ENCODE peak calls at places on chromosomes 4 and X, in six cellular contexts. J is mesenchymal stem cell, M is IMR-90, B is mesendoderm, H is H1, I is trophoblast cell. G is an unnamed sample.

GRCh38 chr4:13537832-13538177 is 6.5 kb downstream of the NKX3-2 start:
- DNase-seq in J (no peak), M (no peak), B (no peak), H (no peak), I (no peak), G (no peak)

GRCh38 chr4:2869659-2870058 is 26.0 kb downstream of the ADD1 start:
- DNase-seq in J (no peak), M (no peak), B (no peak), H (no peak), I (no peak), G (no peak)

GRCh38 chr4:148648599-148648998 is 206.4 kb upstream of the NR3C2 start:
- DNase-seq in J (no peak), M (no peak), B (no peak), H (no peak), I (no peak), G (no peak)

GRCh38 chr4:38119663-38120374 is 159.6 kb downstream of the PTTG2 start:
- DNase-seq in J (peak), M (peak), B (peak), H (no peak), I (no peak), G (no peak)

GRCh38 chr4:15562114-15562513 is 92.4 kb downstream of the CC2D2A start:
- DNase-seq in J (no peak), M (peak), B (no peak), H (no peak), I (no peak), G (no peak)

GRCh38 chr4:114423582-114423981 is 175.0 kb upstream of the UGT8 start:
- DNase-seq in J (no peak), M (no peak), B (no peak), H (no peak), I (no peak), G (no peak)

GRCh38 chr4:153488006-153488718 is 22.0 kb downstream of the TMEM131L start:
- DNase-seq in J (no peak), M (peak), B (no peak), H (no peak), I (no peak), G (no peak)

GRCh38 chrX:107102980-107103379 is 15.6 kb downstream of the RBM41 start:
- DNase-seq in J (no peak), M (peak), B (peak), H (no peak), I (no peak), G (no peak)

GRCh38 chr4:74097631-74098550 is 1.1 kb downstream of the CXCL2 start:
- DNase-seq in J (peak), M (no peak), B (no peak), H (no peak), I (no peak), G (no peak)

GRCh38 chr4:99414401-99414800 is 20.7 kb downstream of the ADH7 start:
- DNase-seq in J (no peak), M (no peak), B (no peak), H (no peak), I (no peak), G (no peak)

GRCh38 chrX:17098516-17099247 is 152.2 kb downstream of the REPS2 start:
- DNase-seq in J (no peak), M (no peak), B (no peak), H (no peak), I (no peak), G (no peak)

GRCh38 chr4:157727163-157727562 is 445.7 kb downstream of the GASK1B start:
- DNase-seq in J (no peak), M (no peak), B (no peak), H (no peak), I (no peak), G (no peak)

GRCh38 chr4:182475539-182475938 is 232.3 kb downstream of the TENM3 start:
- DNase-seq in J (no peak), M (no peak), B (no peak), H (no peak), I (no peak), G (no peak)

GRCh38 chr4:96784336-96784735 is 944.4 kb downstream of the PDHA2 start:
- DNase-seq in J (no peak), M (no peak), B (no peak), H (no peak), I (no peak), G (no peak)

GRCh38 chr4:184024637-184025036 is 119.5 kb downstream of the STOX2 start:
- DNase-seq in J (no peak), M (no peak), B (no peak), H (no peak), I (no peak), G (no peak)

GRCh38 chr4:184259866-184260265 is 42.2 kb upstream of the ENPP6 start:
- DNase-seq in J (no peak), M (no peak), B (no peak), H (no peak), I (no peak), G (no peak)

GRCh38 chr4:2394544-2394943 is 23.9 kb downstream of the ZFYVE28 start:
- DNase-seq in J (no peak), M (no peak), B (no peak), H (no peak), I (no peak), G (no peak)

GRCh38 chrX:69161786-69162349 is 3.4 kb downstream of the PJA1 start:
- DNase-seq in J (no peak), M (no peak), B (no peak), H (no peak), I (no peak), G (no peak)

GRCh38 chr4:36677122-36677521 is 395.7 kb downstream of the DTHD1 start:
- DNase-seq in J (no peak), M (no peak), B (no peak), H (no peak), I (no peak), G (no peak)

GRCh38 chr4:1041936-1042330 is 30.5 kb downstream of the FGFRL1 start:
- DNase-seq in J (no peak), M (no peak), B (no peak), H (no peak), I (no peak), G (no peak)

GRCh38 chr4:94961420-94961819 is 203.7 kb downstream of the BMPR1B start:
- DNase-seq in J (no peak), M (peak), B (no peak), H (no peak), I (no peak), G (no peak)

GRCh38 chr4:148903388-148903787 is 461.2 kb upstream of the NR3C2 start:
- DNase-seq in J (no peak), M (no peak), B (no peak), H (no peak), I (no peak), G (no peak)

GRCh38 chrX:70046978-70047377 is 2.8 kb downstream of the AWAT2 start:
- DNase-seq in J (no peak), M (peak), B (no peak), H (no peak), I (no peak), G (no peak)

GRCh38 chrX:131792789-131793462 is 230.2 kb upstream of the STK26 start:
- DNase-seq in J (no peak), M (peak), B (peak), H (no peak), I (peak), G (no peak)

GRCh38 chrX:51406688-51407519 is 74.3 kb downstream of the NUDT10 start:
- DNase-seq in J (no peak), M (no peak), B (no peak), H (no peak), I (peak), G (no peak)

GRCh38 chrX:141467442-141467841 is 117.1 kb downstream of the SPANXA1 start:
- DNase-seq in J (no peak), M (peak), B (peak), H (no peak), I (no peak), G (no peak)

GRCh38 chrX:21382715-21383114 is 8.5 kb downstream of the CNKSR2 start:
- DNase-seq in J (no peak), M (no peak), B (no peak), H (no peak), I (no peak), G (no peak)

GRCh38 chrX:154526901-154527675 is 11.1 kb upstream of the FAM3A start:
- DNase-seq in J (peak), M (peak), B (peak), H (no peak), I (peak), G (peak)

GRCh38 chrX:65587616-65588526 is 53.3 kb upstream of the LAS1L start:
- DNase-seq in J (no peak), M (peak), B (no peak), H (no peak), I (no peak), G (no peak)

GRCh38 chr4:17698116-17698515 is 83.3 kb downstream of the FAM184B start:
- DNase-seq in J (no peak), M (no peak), B (no peak), H (no peak), I (no peak), G (no peak)
- H3K4me3 ChIP-seq in J (no peak), M (no peak), B (no peak), H (no peak), I (no peak), G (no peak)

GRCh38 chrX:40938418-40938817 is 146.8 kb upstream of the USP9X start:
- DNase-seq in J (peak), M (peak), B (no peak), H (no peak), I (no peak), G (no peak)
- H3K23ac ChIP-seq in J (no peak), M (no peak), B (no peak), H (no peak), I (no peak), G (no peak)

DNA sequence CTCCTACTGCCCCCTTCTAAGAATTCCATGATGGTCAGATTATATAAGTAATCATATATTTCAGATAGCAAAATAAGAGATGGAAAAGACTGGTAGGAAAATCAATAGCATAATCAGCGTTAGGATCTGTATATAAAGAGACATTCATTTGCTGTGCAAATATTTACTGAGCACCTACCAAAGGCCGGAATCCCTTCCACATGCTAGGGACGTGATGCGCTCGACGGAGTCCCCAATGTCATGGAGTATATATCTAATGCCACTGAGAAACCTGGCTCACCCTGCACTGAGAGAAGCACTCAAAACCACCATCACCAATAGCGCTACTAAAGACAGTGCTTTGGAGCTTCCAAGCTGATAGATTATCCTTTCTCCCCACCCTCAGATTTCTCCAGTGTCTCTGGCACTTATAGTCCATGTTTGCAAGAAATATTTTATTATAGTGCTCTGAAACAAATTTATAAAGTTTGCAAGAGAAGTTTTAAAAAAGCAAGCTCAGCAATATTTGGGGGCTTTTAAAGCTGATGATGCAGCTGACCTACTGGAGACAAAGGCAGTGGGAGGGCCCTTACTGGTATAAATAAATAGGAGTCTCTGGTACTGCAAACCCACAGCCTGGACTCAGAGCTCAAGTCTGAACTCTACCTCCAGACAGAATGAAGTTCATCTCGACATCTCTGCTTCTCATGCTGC is at the start of gene CXCL13:
- DNase-seq in J (no peak), M (no peak), B (no peak), H (no peak), I (no peak), G (no peak)
- H3K4me3 ChIP-seq in J (no peak), M (no peak), B (no peak), H (no peak), I (no peak), G (no peak)

GRCh38 chr4:102139932-102140331 is 205.3 kb downstream of the SLC39A8 start:
- DNase-seq in J (no peak), M (no peak), B (no peak), H (no peak), I (no peak), G (no peak)
- H3K23ac ChIP-seq in J (no peak), M (no peak), B (no peak), H (no peak), I (no peak), G (no peak)

DNA sequence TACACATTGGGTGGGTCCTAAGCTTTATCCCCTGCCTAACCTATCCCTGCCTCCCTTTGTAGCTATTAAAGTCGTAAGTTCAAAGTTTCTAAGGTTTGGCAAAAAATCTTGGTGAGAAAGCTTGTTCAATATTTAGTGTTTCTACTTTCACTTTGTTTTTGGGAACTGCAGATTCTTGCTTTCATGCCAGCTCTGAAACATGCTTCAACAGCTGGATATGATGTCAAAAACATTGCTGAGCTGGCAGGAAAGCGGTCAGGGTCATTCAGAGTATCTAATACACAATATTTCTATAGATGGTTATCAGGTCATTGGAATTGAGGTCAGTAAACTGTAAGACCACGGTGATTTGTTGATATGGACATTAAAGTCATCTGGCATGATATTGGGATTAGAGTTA is 19.7 kb downstream of the CENPI start:
- DNase-seq in J (no peak), M (peak), B (no peak), H (no peak), I (no peak), G (no peak)
- H3K4me3 ChIP-seq in J (peak), M (no peak), B (no peak), H (no peak), I (no peak), G (no peak)

DNA sequence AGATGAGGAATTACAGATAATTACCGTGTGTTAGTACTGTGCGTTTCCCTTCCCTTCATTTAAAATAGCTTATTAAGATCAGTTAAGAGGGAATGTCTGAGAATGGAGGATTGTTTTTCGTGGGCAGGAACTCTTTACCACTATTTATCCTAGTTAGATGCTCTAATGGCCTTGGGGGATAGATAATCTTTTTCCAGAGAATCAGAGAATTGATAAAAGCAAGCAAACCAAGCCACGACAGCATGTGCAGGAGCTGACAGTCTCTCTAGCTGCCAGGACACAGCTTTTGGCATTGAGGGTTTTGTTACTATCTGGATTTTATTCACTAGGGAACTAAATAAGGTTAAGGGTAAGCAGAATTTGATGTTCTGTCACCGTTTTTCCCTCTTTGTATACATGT is 128.7 kb downstream of the DCLK2 start:
- DNase-seq in J (no peak), M (no peak), B (no peak), H (no peak), I (no peak), G (no peak)
- H3K23ac ChIP-seq in J (no peak), M (no peak), B (no peak), H (no peak), I (no peak), G (no peak)

GRCh38 chr4:110624016-110624770 is 1.3 kb upstream of the PITX2 start:
- DNase-seq in J (no peak), M (no peak), B (peak), H (no peak), I (no peak), G (no peak)

GRCh38 chr4:110624904-110625494 is 2.1 kb upstream of the PITX2 start:
- DNase-seq in J (no peak), M (no peak), B (peak), H (no peak), I (no peak), G (no peak)

GRCh38 chr4:110621839-110622751 is 782 bp downstream of the PITX2 start:
- DNase-seq in J (peak), M (no peak), B (peak), H (no peak), I (peak), G (peak)

GRCh38 chr4:110622841-110623709 is at the start of gene PITX2:
- DNase-seq in J (peak), M (peak), B (peak), H (peak), I (peak), G (peak)

DNA sequence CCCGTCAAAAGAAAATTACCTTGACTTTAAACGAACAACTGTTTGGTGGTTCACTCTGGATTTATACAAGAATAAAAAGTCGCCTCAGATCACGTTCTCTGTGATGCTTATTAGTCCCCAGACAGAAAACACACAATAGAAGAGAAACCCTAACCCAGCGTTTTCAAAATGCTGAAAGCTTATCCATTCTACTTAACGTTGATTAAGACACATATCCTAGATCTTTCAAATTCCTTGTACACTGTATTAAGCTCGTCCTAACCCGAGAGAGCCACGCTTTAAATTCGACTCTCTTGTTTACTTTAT is 786 bp upstream of the PITX2 start:
- DNase-seq in J (no peak), M (no peak), B (no peak), H (no peak), I (no peak), G (no peak)
- H3K4me3 ChIP-seq in J (peak), M (no peak), B (no peak), H (no peak), I (no peak), G (no peak)

DNA sequence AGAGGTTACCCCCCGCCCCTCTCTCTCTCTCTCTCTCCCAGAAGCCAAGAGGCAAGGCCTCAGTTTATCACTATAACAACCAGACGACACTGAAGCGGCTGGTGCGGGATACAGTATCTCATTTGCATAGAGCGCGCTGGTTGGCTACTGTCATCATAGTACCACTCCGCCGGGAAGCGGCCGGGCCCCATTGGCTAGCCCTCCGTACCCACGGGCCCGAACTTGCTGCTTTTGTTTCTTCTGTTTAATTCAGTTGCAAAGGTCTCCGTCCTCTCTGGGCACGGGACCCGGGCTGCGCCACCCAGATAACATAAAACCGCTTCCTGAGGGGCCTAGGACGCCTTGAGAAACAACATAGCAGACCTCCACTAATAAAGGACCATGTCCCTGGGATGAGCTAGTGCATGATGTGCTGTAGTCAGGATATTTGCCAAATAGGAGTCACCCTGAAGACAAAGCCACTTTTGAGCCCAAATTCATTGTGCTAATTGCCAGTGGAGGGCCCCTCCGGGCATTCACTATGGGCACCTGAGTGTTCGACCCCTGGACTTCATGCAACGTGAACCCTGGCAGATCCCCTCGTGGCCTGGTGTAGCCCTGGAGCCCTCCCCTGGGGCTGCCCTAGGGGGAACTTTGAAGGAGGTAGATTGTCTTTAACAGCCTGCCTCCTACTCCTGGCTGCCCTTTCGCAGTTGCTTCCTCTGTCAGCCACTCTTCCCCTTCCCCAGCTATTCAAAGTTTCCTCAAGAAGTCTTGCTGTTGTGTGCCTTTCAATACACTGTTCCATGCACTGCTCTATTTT is at the start of gene PCYT1B:
- DNase-seq in J (peak), M (peak), B (peak), H (peak), I (peak), G (no peak)
- H3K23ac ChIP-seq in J (no peak), M (no peak), B (no peak), H (peak), I (no peak), G (no peak)

DNA sequence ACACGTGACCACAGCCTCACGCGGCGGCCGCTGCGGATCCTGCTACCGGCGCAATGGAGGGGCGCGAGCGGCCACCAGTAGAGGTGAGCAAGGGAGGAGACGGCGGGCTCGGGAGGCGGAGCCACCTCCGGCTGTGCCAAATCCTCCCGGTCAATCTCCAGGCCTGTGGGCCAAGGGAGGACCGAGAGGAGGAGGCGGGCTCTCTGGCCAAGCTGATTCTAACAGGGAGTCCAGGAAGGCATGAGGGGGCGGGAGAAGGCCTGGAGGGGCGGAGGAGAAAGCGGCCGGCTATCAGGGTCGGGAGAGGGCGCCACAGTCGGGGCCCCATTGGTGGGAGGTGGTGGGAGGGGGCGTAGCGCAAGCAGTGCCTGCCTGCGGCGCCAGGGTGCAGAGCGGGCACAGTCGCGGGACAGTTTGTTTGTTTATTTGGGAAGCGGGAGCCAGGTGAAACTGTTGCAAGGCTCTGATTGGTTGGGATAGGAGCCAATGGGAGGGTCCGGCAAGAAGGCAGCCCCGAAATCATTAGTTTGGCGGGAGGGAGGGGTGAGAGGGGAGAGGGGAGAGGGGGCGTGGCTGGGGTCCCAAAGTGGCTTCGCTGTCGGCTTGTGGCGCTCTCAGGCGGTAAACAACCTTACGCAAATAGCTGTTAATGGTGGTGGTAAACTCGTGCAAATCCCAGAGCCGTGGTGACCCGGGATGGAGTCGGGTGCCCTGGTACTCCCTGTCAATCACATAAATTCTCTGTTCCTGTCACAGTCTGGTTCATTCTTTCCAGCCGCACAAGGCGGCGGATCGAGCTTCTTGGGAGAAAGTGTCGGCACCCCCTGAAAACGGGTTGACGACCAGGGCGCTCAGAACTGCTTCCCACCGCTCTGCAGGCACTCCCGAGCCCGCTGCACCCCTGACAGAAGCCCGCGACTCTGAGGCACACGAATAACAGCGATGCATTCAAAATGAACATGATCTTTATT is at the start of gene IRS4:
- DNase-seq in J (peak), M (no peak), B (peak), H (peak), I (peak), G (peak)
- H3K4me3 ChIP-seq in J (peak), M (peak), B (peak), H (peak), I (peak), G (peak)

GRCh38 chrX:2388669-2389068 is 112.1 kb downstream of the DHRSX start:
- DNase-seq in J (peak), M (no peak), B (no peak), H (no peak), I (peak), G (no peak)
- H3K23ac ChIP-seq in J (no peak), M (no peak), B (no peak), H (no peak), I (no peak), G (no peak)

G was measured in neuronal stem cell.